ENCODE peak calls at places on chromosomes 6 and 20, in five cellular contexts. U is A549; C is left ventricle myocardium inferior; Z is heart left ventricle; J is CD8-positive, alpha-beta T cell. D is an unnamed sample. For H3K4me1, the result is how much of the 10 kb centered on the place peaks cover.

GRCh38 chr20:62652051-62652893 is 10.0 kb downstream of the SLCO4A1 start:
- DNase-seq in J (peak), C (peak), U (peak), Z (peak), D (peak)

GRCh38 chr6:170407200-170407599 is 100.6 kb downstream of the FAM120B start:
- DNase-seq in J (no peak), U (no peak), Z (no peak), C (no peak), D (no peak)

GRCh38 chr6:169075211-169075621 is 178.4 kb downstream of the THBS2 start:
- DNase-seq in J (no peak), Z (peak), C (peak), U (no peak), D (no peak)

GRCh38 chr6:45922728-45923351 is 92.8 kb downstream of the CLIC5 start:
- DNase-seq in J (peak), U (peak), C (peak), Z (peak), D (peak)

GRCh38 chr20:50257860-50258259 is 67.2 kb downstream of the CEBPB start:
- DNase-seq in C (no peak), J (no peak), U (no peak), Z (no peak), D (no peak)

GRCh38 chr6:15080895-15081294 is 165.0 kb upstream of the JARID2 start:
- DNase-seq in C (no peak), Z (no peak), J (no peak), U (no peak), D (no peak)

GRCh38 chr6:90355965-90356364 is 59.3 kb upstream of the BACH2 start:
- DNase-seq in Z (no peak), C (no peak), J (no peak), U (no peak), D (no peak)

GRCh38 chr20:44364068-44364467 is 8.6 kb downstream of the HNF4A start:
- DNase-seq in Z (no peak), J (no peak), U (no peak), C (no peak), D (no peak)

GRCh38 chr6:158834675-158835385 is 15.7 kb upstream of the EZR start:
- DNase-seq in Z (no peak), C (no peak), U (no peak), J (no peak), D (no peak)

GRCh38 chr6:28742668-28743270 is 181.0 kb downstream of the TRIM27 start:
- DNase-seq in J (no peak), C (no peak), Z (no peak), U (peak), D (no peak)

GRCh38 chr6:37174196-37174514 is 4.2 kb downstream of the PIM1 start:
- DNase-seq in C (no peak), J (no peak), U (no peak), Z (no peak), D (no peak)

GRCh38 chr6:136927313-136927712 is 5.2 kb downstream of the SLC35D3 start:
- DNase-seq in U (peak), J (no peak), C (no peak), Z (no peak), D (no peak)

GRCh38 chr6:4496284-4496683 is 279.9 kb upstream of the CDYL start:
- DNase-seq in Z (no peak), J (no peak), U (no peak), C (no peak), D (no peak)

GRCh38 chr20:31819083-31819784 is at the start of gene MYLK2:
- DNase-seq in J (no peak), U (no peak), C (peak), Z (no peak), D (no peak)

GRCh38 chr6:119207327-119207726 is 128.9 kb upstream of the FAM184A start:
- DNase-seq in C (no peak), U (no peak), J (no peak), Z (no peak), D (no peak)

GRCh38 chr20:41000628-41001027 is 28.0 kb upstream of the TOP1 start:
- DNase-seq in U (no peak), Z (no peak), J (no peak), C (no peak), D (no peak)

GRCh38 chr20:5545381-5545941 is 204.7 kb upstream of the SHLD1 start:
- DNase-seq in Z (no peak), C (no peak), J (no peak), U (no peak), D (peak)

GRCh38 chr6:56767892-56768531 is 125.3 kb upstream of the DST start:
- DNase-seq in Z (no peak), U (peak), C (no peak), J (no peak), D (no peak)

GRCh38 chr6:56771929-56772607 is 129.4 kb upstream of the DST start:
- DNase-seq in J (no peak), Z (no peak), C (no peak), U (no peak), D (no peak)

GRCh38 chr6:56772737-56773184 is 130.1 kb upstream of the DST start:
- DNase-seq in J (no peak), Z (peak), C (peak), U (peak), D (no peak)

GRCh38 chr6:56770011-56770520 is 127.4 kb upstream of the DST start:
- DNase-seq in U (no peak), J (no peak), Z (no peak), C (no peak), D (no peak)

DNA sequence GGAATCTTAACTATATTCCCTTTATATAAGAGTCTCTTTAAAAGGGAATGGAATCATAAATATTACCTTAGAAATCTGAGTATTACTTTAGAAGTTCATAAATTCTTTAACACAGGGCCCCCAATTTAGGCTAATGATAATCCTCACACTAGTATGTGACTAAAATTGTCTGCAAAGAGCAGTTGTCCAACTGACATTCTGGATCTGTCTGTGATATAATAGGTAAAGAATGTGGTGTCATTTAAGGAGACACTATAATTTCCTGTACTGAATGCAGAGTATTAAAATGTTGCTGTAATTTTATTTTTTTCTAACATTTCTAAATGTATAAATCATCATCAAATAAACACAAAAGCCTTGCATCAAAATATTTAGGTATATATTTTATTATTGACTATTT is 128.5 kb upstream of the DST start:
- DNase-seq in C (no peak), Z (no peak), J (no peak), U (no peak), D (no peak)
- H3K4me1 ChIP-seq in C (half or more), Z (under half), J (under half), U (half or more), D (under half)

GRCh38 chr6:1869766-1870165 is 260.1 kb downstream of the FOXC1 start:
- DNase-seq in Z (no peak), C (no peak), J (no peak), U (no peak), D (no peak)
- H3K4me1 ChIP-seq in Z (under half), C (under half), J (under half), U (under half), D (under half)

DNA sequence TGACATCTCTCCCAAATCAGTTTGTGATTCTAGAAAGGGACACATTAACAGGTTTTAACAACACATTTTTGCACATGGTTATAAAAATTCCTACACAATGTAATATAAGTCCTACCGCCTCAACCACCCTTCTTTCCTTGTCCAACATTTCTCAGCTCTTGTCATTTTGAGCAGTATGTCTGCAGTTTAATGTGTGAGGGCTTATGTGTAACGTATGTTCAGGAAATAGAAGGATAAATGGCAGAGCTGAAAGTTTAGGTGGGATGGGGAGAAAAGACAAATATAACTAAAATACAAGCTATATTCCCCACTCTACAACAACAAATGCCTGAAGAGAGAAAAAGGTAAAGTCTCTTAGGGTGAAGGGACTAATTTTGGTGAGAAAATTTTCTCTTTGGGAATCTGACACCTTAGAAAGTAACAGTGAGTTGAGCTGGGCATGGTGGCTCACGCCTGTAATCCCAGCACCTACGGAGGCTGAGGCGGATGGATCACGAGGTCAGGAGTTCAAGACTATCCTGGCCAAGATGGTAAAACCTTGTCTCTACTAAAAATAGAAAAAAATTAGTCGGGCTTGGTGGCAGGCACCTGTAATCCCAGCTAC is 5.0 kb downstream of the PNRC1 start:
- DNase-seq in Z (no peak), J (no peak), U (no peak), C (no peak), D (no peak)
- H3K4me1 ChIP-seq in Z (under half), J (under half), U (under half), C (half or more), D (under half)

DNA sequence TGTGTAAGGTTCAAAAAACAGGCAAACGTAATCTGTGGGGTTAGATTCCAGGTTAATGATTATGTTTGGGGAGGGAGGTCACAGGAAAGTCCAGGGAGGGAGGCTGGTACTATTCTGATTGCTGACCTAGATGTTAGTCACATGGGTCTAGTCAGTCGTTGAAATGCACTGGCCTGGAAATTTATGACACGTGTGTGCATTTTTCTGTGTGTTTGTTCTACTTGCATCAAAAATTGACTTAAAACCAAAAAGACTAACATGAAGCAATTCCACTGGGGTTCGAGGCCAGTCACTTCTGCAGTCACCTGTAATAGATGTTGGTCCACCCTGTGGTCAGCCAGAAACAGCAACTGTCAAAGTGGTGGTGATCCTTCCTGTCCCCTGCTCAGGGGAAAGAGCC is 104.2 kb upstream of the MLN start:
- DNase-seq in Z (no peak), C (no peak), J (no peak), U (no peak), D (peak)
- H3K4me1 ChIP-seq in Z (under half), C (under half), J (half or more), U (under half), D (under half)

GRCh38 chr6:157089258-157089657 is 234.1 kb downstream of the TMEM242 start:
- DNase-seq in C (no peak), U (peak), Z (no peak), J (no peak), D (no peak)
- H3K4me1 ChIP-seq in C (half or more), U (under half), Z (under half), J (under half), D (under half)

DNA sequence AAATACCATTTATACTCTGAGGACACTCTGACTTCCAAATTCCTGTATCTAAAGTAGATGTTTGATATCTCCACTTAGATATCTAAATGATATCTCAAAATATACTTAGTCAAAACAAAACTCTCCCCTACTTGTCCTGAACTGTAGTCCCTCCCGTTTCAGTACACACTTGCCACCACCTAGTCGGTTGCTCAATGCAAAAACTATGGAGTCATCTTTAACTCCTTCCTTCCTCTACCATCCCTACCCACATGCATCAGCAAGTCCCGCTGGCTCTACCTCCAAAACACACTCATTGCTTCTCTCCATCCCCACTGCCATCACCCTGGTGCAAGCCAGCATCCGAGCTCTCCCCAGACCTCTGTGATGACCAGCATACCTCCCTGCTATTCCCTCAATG is 13.2 kb downstream of the STX7 start:
- DNase-seq in Z (no peak), C (no peak), U (no peak), J (no peak), D (no peak)
- H3K4me1 ChIP-seq in Z (under half), C (half or more), U (under half), J (under half), D (under half)

DNA sequence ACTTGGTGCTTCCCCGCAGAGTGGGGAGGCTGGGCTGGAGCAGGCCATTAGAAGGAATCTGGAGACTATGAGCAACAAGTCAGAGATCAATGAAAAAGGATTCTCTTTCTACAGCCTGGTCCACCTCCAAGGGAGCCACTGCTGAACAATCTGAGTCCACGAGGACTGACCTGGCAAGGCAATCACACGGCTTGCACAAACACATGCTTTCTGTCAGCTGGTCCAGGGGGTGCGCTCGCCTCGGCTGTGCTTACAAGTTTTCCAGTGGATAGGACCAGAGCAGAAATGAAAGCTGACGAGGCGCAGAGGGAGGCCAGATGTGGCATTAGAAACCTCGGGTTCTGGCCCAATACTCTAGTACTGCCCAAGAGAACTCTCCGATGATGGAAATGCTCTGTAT is 18.1 kb downstream of the KCNK5 start:
- DNase-seq in U (no peak), Z (no peak), C (no peak), J (no peak), D (no peak)
- H3K4me1 ChIP-seq in U (half or more), Z (under half), C (under half), J (under half), D (under half)

GRCh38 chr20:19767070-19767469 is 9.0 kb downstream of the RIN2 start:
- DNase-seq in Z (no peak), J (no peak), C (no peak), U (no peak), D (no peak)

GRCh38 chr20:19764207-19764606 is 6.1 kb downstream of the RIN2 start:
- DNase-seq in C (no peak), U (no peak), J (no peak), Z (no peak), D (peak)

GRCh38 chr20:19761853-19762252 is 3.8 kb downstream of the RIN2 start:
- DNase-seq in C (no peak), Z (no peak), J (no peak), U (no peak), D (no peak)

GRCh38 chr20:19769516-19769915 is 11.5 kb downstream of the RIN2 start:
- DNase-seq in Z (no peak), C (no peak), J (no peak), U (no peak), D (no peak)

DNA sequence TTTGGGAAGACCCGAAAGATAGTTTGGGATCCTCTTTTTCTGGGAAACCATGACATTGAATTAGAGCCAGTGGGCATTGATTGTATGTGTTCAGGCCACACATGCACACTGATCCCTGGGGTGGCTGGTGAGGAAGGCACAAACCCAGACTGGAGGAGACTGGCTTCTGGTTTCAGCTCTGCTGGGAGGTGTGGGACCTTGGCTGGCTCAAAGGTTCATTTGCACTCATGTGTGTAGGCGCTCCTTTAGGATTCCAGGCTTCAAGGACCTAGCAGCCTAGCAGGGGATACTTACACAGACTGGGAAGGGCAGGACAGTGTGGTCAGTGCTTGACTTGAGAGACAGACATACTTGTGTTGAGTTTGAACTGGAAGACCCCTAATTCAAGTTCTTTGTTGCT is 7.2 kb downstream of the RIN2 start:
- DNase-seq in C (no peak), Z (no peak), U (no peak), J (no peak), D (peak)
- H3K4me1 ChIP-seq in C (half or more), Z (under half), U (under half), J (under half), D (under half)

GRCh38 chr20:58389968-58390658 is 1.1 kb downstream of the VAPB start:
- DNase-seq in Z (no peak), C (no peak), U (no peak), J (no peak), D (no peak)

GRCh38 chr20:58392286-58392685 is 3.3 kb downstream of the VAPB start:
- DNase-seq in U (no peak), Z (no peak), J (no peak), C (no peak), D (no peak)

GRCh38 chr20:58388882-58389323 is at the start of gene VAPB:
- DNase-seq in C (peak), U (peak), Z (peak), J (peak), D (peak)

GRCh38 chr20:58389324-58389967 is 417 bp downstream of the VAPB start:
- DNase-seq in Z (no peak), U (peak), C (peak), J (peak), D (peak)

DNA sequence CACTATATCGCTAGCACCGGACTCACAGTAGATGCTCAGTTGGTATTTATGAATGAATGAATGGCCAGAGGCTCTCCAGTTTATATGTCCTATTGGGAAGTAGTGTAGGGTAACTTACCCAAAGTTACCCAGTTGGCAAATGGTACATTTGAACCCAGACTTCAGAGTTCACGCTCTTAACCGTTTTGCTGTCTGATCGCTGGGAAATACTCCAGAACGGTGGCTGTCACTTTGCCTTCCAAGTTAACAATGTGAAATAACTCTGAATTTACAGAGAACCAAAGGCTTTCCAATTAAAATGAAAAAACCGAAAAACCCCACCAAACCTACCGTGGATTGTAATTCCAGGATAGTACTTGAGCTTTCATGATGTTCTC is 1.6 kb downstream of the VAPB start:
- DNase-seq in J (no peak), U (no peak), C (no peak), Z (no peak), D (no peak)
- H3K4me1 ChIP-seq in J (half or more), U (under half), C (half or more), Z (under half), D (under half)